ENCODE peak calls at places on chromosomes 11 and 22, in nine cellular contexts. L is fibroblast of lung, N is kidney epithelial cell, B is GM13977, Q is D721Med, R is RWPE1, U is testis, J is cardiac muscle cell, I is heart right ventricle. M is an unnamed sample.

GRCh38 chr11:34348919-34349318 is 8.9 kb downstream of the ABTB2 start:
- DNase-seq in L (peak; percentile 36), N (no peak), B (no peak), Q (no peak), R (no peak), U (no peak), J (no peak), I (no peak), M (no peak)

GRCh38 chr22:43234299-43234988 is 47.5 kb upstream of the TTLL12 start:
- DNase-seq in L (no peak), N (no peak), B (no peak), Q (no peak), R (no peak), U (peak; percentile 49), J (no peak), I (no peak), M (no peak)

GRCh38 chr11:106391771-106392412 is 314.4 kb downstream of the AASDHPPT start:
- DNase-seq in L (peak; percentile 82), N (no peak), B (no peak), Q (no peak), R (peak; percentile 27), U (no peak), J (no peak), I (no peak), M (no peak)

GRCh38 chr11:70747285-70747684 is 349.0 kb downstream of the CTTN start:
- DNase-seq in L (no peak), N (no peak), B (no peak), Q (no peak), R (no peak), U (no peak), J (no peak), I (no peak), M (no peak)

GRCh38 chr11:45165806-45166603 is 19.6 kb downstream of the PRDM11 start:
- DNase-seq in L (no peak), N (no peak), B (no peak), Q (no peak), R (no peak), U (no peak), J (no peak), I (no peak), M (no peak)

GRCh38 chr11:59705281-59705680 is 8.4 kb downstream of the OR10V1 start:
- DNase-seq in L (peak; percentile 19), N (no peak), B (no peak), Q (no peak), R (no peak), U (no peak), J (no peak), I (no peak), M (no peak)

GRCh38 chr11:117663389-117663788 is 133.6 kb downstream of the DSCAML1 start:
- DNase-seq in L (no peak), N (no peak), B (no peak), Q (no peak), R (no peak), U (no peak), J (no peak), I (no peak), M (no peak)

GRCh38 chr11:119055901-119056300 is 1.1 kb downstream of the HYOU1 start:
- DNase-seq in L (peak; percentile 30), N (no peak), B (no peak), Q (no peak), R (peak; percentile 22), U (no peak), J (no peak), I (no peak), M (no peak)

GRCh38 chr11:4626207-4627105 is 10.8 kb upstream of the OR51D1 start:
- DNase-seq in L (peak; percentile 41), N (peak; percentile 5), B (no peak), Q (no peak), R (peak; percentile 44), U (peak; percentile 95), J (peak; percentile 89), I (no peak), M (no peak)

GRCh38 chr11:74005721-74006517 is 3.0 kb downstream of the UCP3 start:
- DNase-seq in L (no peak), N (no peak), B (no peak), Q (no peak), R (no peak), U (no peak), J (no peak), I (no peak), M (no peak)

GRCh38 chr11:47641585-47642098 is 717 bp downstream of the MTCH2 start:
- DNase-seq in L (peak; percentile 0), N (no peak), B (no peak), Q (no peak), R (no peak), U (no peak), J (no peak), I (no peak), M (no peak)

GRCh38 chr11:47646019-47646418 is 3.7 kb upstream of the MTCH2 start:
- DNase-seq in L (no peak), N (no peak), B (no peak), Q (no peak), R (no peak), U (no peak), J (no peak), I (no peak), M (no peak)

GRCh38 chr11:47645500-47645899 is 3.1 kb upstream of the MTCH2 start:
- DNase-seq in L (no peak), N (no peak), B (no peak), Q (no peak), R (no peak), U (no peak), J (no peak), I (no peak), M (no peak)

DNA sequence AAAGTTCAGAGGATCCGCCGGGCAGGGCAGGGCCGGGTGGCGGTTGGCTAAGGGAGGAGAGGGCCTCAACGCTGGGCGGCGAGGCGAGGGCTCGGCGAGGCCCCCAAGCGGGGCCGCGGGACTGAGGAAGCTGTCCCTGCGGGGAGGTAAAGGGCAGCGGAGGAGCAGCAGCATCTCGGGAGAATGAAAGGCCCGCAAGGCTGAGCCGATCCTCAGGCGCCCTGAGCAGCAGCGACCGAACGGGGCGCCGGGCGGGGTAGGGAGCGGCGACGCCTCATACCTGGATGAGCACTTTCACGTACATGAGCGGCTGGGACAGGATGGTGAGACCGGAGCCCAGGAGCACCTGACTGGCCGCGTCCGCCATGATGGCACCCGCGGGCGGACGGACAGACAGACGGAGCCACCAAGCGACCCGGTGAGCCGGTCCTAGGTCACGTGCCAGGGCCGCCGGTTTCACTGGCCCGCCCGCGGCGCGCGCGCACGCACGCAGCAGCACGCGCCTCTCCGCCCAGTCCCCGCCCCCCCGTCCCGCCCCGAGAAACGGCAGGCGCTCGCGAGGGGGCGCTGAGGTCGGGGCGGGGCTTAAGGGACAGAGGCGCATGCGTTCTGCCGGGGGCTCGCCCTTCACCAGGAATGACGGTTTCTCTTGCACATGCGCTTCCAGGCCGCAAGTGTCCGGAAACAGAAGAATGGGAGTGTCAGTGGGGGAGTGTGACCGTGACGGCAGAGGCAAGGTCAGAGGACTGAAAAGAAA is at the start of gene MTCH2:
- DNase-seq in L (peak; percentile 97), N (peak; percentile 86), B (peak; percentile 96), Q (peak; percentile 75), R (peak; percentile 97), U (peak; percentile 95), J (peak; percentile 97), I (peak; percentile 96), M (peak; percentile 98)
- TF ChIP-seq CTCF in L (no peak), N (peak; percentile 21), B (peak; percentile 19), Q (peak; percentile 15), R (peak; percentile 44), U (peak; percentile 21), J (peak; percentile 16), I (peak; percentile 54), M (peak; percentile 26)

GRCh38 chr11:72307439-72307838 is 63.5 kb upstream of the PHOX2A start:
- DNase-seq in L (no peak), N (no peak), B (no peak), Q (no peak), R (no peak), U (no peak), J (no peak), I (no peak), M (no peak)

GRCh38 chr11:72306186-72306585 is 62.2 kb upstream of the PHOX2A start:
- DNase-seq in L (peak; percentile 32), N (no peak), B (no peak), Q (no peak), R (no peak), U (no peak), J (no peak), I (no peak), M (no peak)

GRCh38 chr11:72308226-72309073 is 64.5 kb upstream of the PHOX2A start:
- DNase-seq in L (peak; percentile 97), N (peak; percentile 58), B (no peak), Q (peak; percentile 88), R (peak; percentile 64), U (no peak), J (no peak), I (no peak), M (peak; percentile 36)

GRCh38 chr11:72303179-72303578 is 59.2 kb upstream of the PHOX2A start:
- DNase-seq in L (no peak), N (no peak), B (no peak), Q (no peak), R (no peak), U (no peak), J (no peak), I (no peak), M (no peak)

GRCh38 chr11:72305077-72305476 is 61.1 kb upstream of the PHOX2A start:
- DNase-seq in L (no peak), N (no peak), B (no peak), Q (no peak), R (no peak), U (no peak), J (no peak), I (no peak), M (no peak)
- TF ChIP-seq CTCF in L (no peak), N (no peak), B (no peak), Q (no peak), R (no peak), U (no peak), J (no peak), I (no peak), M (no peak)

DNA sequence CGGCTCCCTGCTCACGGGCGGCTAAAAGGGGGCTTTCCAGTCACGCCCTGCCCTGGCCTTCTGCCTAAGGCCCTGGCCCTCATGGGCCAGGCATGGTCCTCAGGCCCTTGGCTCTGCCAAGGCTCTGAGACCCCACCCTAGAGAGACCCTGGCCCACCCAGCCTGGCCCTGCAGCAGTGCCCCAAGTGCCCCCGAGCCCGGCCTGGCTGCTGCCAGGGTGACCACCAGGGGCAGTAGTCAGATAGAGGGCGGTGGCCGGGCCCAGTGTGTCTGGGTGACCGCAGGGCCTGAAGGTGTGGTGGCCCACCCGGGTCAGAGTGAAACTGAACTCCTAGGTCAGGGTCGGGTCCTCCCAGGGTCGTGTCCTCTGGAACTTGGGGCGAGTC is 29.4 kb upstream of the CCDC188 start:
- DNase-seq in L (no peak), N (no peak), B (no peak), Q (no peak), R (no peak), U (no peak), J (no peak), I (no peak), M (no peak)
- TF ChIP-seq CTCF in L (no peak), N (peak; percentile 50), B (no peak), Q (no peak), R (no peak), U (peak; percentile 9), J (peak; percentile 29), I (peak; percentile 20), M (no peak)

DNA sequence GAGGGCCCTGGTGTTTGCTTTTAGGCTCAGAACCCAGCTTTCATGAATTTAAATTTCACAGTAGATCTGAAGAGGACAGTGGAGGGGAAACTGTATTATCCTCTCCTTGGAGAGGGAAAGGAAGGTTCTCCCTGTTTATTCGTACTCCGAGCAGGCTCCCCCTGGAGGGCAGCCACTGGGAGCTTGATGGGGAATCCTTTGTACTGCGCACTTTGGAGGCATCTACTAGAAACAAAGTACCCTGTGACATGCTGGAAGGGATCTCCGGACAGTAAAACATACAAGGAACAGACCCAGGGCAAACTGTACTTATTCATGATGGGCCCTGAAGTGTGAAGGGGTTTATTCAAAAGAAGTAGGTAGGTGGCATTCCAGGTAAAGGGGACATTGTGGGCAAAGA is 27.2 kb downstream of the NAV2 start:
- DNase-seq in L (peak; percentile 12), N (no peak), B (no peak), Q (no peak), R (no peak), U (peak; percentile 44), J (peak; percentile 40), I (peak; percentile 22), M (no peak)
- TF ChIP-seq CTCF in L (peak; percentile 24), N (peak; percentile 40), B (no peak), Q (peak; percentile 7), R (no peak), U (no peak), J (peak; percentile 51), I (peak; percentile 28), M (no peak)

M was measured in GM10248.